ENCODE peak calls at places on chromosome 19, in six cellular contexts. V is left ventricle myocardium inferior, R is SJCRH30, Z is heart left ventricle, W is NCI-H2081, I is OCI-LY7. A is an unnamed sample.

GRCh38 chr19:7685546-7686445 is 5.2 kb downstream of the TRAPPC5 start:
- DNase-seq in V (no peak), R (no peak), Z (no peak), W (no peak), I (no peak), A (no peak)

GRCh38 chr19:35843676-35844481 is 8.4 kb downstream of the NPHS1 start:
- DNase-seq in V (no peak), R (no peak), Z (peak; percentile 33), W (no peak), I (no peak), A (no peak)

GRCh38 chr19:47518139-47518538 is 3.3 kb upstream of the NAPA start:
- DNase-seq in V (no peak), R (peak; percentile 94), Z (no peak), W (no peak), I (peak; percentile 97), A (no peak)

GRCh38 chr19:18000480-18000980 is 7.4 kb upstream of the ARRDC2 start:
- DNase-seq in V (no peak), R (no peak), Z (no peak), W (no peak), I (no peak), A (no peak)

GRCh38 chr19:42531313-42531712 is 3.0 kb upstream of the CEACAM1 start:
- DNase-seq in V (no peak), R (no peak), Z (no peak), W (no peak), I (no peak), A (no peak)

GRCh38 chr19:52296773-52297600 is at the start of gene ZNF480:
- DNase-seq in V (peak; percentile 88), R (peak; percentile 80), Z (peak; percentile 81), W (peak; percentile 68), I (peak; percentile 88), A (peak; percentile 28)

GRCh38 chr19:43504426-43505185 is at the start of gene PHLDB3:
- DNase-seq in V (no peak), R (peak; percentile 56), Z (peak; percentile 38), W (peak; percentile 46), I (no peak), A (no peak)

GRCh38 chr19:33177417-33177976 is 16.6 kb upstream of the LRP3 start:
- DNase-seq in V (no peak), R (no peak), Z (no peak), W (no peak), I (no peak), A (no peak)

GRCh38 chr19:53969366-53969765 is 6.6 kb downstream of the CACNG8 start:
- DNase-seq in V (no peak), R (no peak), Z (no peak), W (no peak), I (no peak), A (no peak)

GRCh38 chr19:51740356-51740755 is 11.3 kb downstream of the FPR1 start:
- DNase-seq in V (no peak), R (no peak), Z (no peak), W (no peak), I (no peak), A (no peak)

GRCh38 chr19:1717970-1718264 is 35.4 kb upstream of the ONECUT3 start:
- DNase-seq in V (no peak), R (no peak), Z (no peak), W (no peak), I (no peak), A (no peak)

GRCh38 chr19:3547301-3547731 is 8.3 kb downstream of the TEKTIP1 start:
- DNase-seq in V (no peak), R (no peak), Z (no peak), W (no peak), I (peak; percentile 34), A (no peak)

GRCh38 chr19:3207466-3208242 is 16.8 kb upstream of the CELF5 start:
- DNase-seq in V (no peak), R (no peak), Z (no peak), W (no peak), I (no peak), A (no peak)

GRCh38 chr19:2053601-2054389 is 2.8 kb upstream of the MKNK2 start:
- DNase-seq in V (peak; percentile 86), R (no peak), Z (peak; percentile 89), W (no peak), I (no peak), A (no peak)

GRCh38 chr19:51359294-51359693 is 6.9 kb downstream of the ETFB start:
- DNase-seq in V (no peak), R (no peak), Z (no peak), W (no peak), I (no peak), A (peak; percentile 65)

GRCh38 chr19:5321851-5322681 is 18.5 kb downstream of the PTPRS start:
- DNase-seq in V (no peak), R (no peak), Z (no peak), W (no peak), I (peak; percentile 55), A (no peak)

GRCh38 chr19:48718711-48719231 is 754 bp downstream of the MAMSTR start:
- DNase-seq in V (no peak), R (peak; percentile 43), Z (peak; percentile 48), W (no peak), I (no peak), A (no peak)

GRCh38 chr19:27741236-27741635 is 1471.7 kb downstream of the UQCRFS1 start:
- DNase-seq in V (no peak), R (no peak), Z (no peak), W (no peak), I (no peak), A (no peak)

GRCh38 chr19:16435238-16435911 is 36.4 kb downstream of the EPS15L1 start:
- DNase-seq in V (peak; percentile 40), R (peak; percentile 94), Z (peak; percentile 77), W (no peak), I (no peak), A (peak; percentile 99)

GRCh38 chr19:33132021-33132420 is at the start of gene WDR88:
- DNase-seq in V (no peak), R (no peak), Z (no peak), W (no peak), I (no peak), A (no peak)

GRCh38 chr19:16025108-16026101 is 50.9 kb upstream of the TPM4 start:
- DNase-seq in V (no peak), R (no peak), Z (no peak), W (no peak), I (peak; percentile 22), A (peak; percentile 8)

GRCh38 chr19:15463865-15464371 is 426 bp downstream of the RASAL3 start:
- DNase-seq in V (no peak), R (no peak), Z (no peak), W (no peak), I (peak; percentile 85), A (no peak)

GRCh38 chr19:33402421-33403220 is 29.1 kb downstream of the CEBPG start:
- DNase-seq in V (no peak), R (no peak), Z (no peak), W (no peak), I (no peak), A (no peak)

GRCh38 chr19:19155495-19156219 is 14.4 kb downstream of the MEF2B start:
- DNase-seq in V (no peak), R (no peak), Z (no peak), W (no peak), I (peak; percentile 98), A (no peak)

GRCh38 chr19:19459707-19460251 is 54.3 kb downstream of the GATAD2A start:
- DNase-seq in V (peak; percentile 46), R (no peak), Z (peak; percentile 64), W (no peak), I (peak; percentile 82), A (no peak)

GRCh38 chr19:56942749-56943148 is 102.2 kb upstream of the PEG3 start:
- DNase-seq in V (peak; percentile 30), R (peak; percentile 22), Z (peak; percentile 33), W (no peak), I (peak; percentile 4), A (no peak)

GRCh38 chr19:17394891-17395415 is 957 bp upstream of the CCDC194 start:
- DNase-seq in V (peak; percentile 68), R (peak; percentile 41), Z (peak; percentile 68), W (peak; percentile 3), I (peak; percentile 66), A (no peak)

GRCh38 chr19:48618278-48618915 is 581 bp downstream of the RPL18 start:
- DNase-seq in V (no peak), R (no peak), Z (no peak), W (no peak), I (no peak), A (no peak)

GRCh38 chr19:12859546-12859945 is 21.2 kb downstream of the MAST1 start:
- DNase-seq in V (no peak), R (no peak), Z (no peak), W (no peak), I (no peak), A (no peak)

GRCh38 chr19:52524086-52524485 is 3.4 kb upstream of the ZNF808 start:
- DNase-seq in V (no peak), R (no peak), Z (no peak), W (no peak), I (no peak), A (no peak)

GRCh38 chr19:4609878-4610511 is 29.3 kb upstream of the TNFAIP8L1 start:
- DNase-seq in V (peak; percentile 46), R (peak; percentile 67), Z (peak; percentile 50), W (no peak), I (peak; percentile 38), A (no peak)

GRCh38 chr19:39428309-39429112 is 7.2 kb downstream of the RPS16 start:
- DNase-seq in V (peak; percentile 74), R (peak; percentile 79), Z (peak; percentile 86), W (no peak), I (no peak), A (no peak)

GRCh38 chr19:17289489-17289888 is 7.8 kb downstream of the ANKLE1 start:
- DNase-seq in V (peak; percentile 80), R (peak; percentile 39), Z (peak; percentile 89), W (no peak), I (peak; percentile 80), A (peak; percentile 79)

GRCh38 chr19:42252365-42253244 is 2.3 kb downstream of the ERF start:
- DNase-seq in V (peak; percentile 46), R (peak; percentile 30), Z (peak; percentile 66), W (no peak), I (no peak), A (no peak)

GRCh38 chr19:11296264-11296663 is 304 bp downstream of the TSPAN16 start:
- DNase-seq in V (no peak), R (no peak), Z (peak; percentile 39), W (no peak), I (no peak), A (no peak)

GRCh38 chr19:35226748-35227147 is 1.8 kb downstream of the FAM187B start:
- DNase-seq in V (no peak), R (no peak), Z (no peak), W (no peak), I (no peak), A (no peak)

GRCh38 chr19:39237200-39238184 is 7.3 kb downstream of the IFNL3 start:
- DNase-seq in V (no peak), R (peak; percentile 49), Z (no peak), W (peak; percentile 2), I (peak; percentile 81), A (no peak)